ENCODE peak calls at places on chromosomes 12 and 14, in five cellular contexts. One of them, this sample, is unnamed.

GRCh38 chr14:60226296-60226695 is 22.7 kb upstream of the PPM1A start:
- DNase-seq in NAMALWA: no peak
- DNase-seq in omental fat pad: no peak
- DNase-seq in stimulated activated naive B cell treated with anti-CD40 and anti-IgM and Interleukin-4, amounts not matched to agents 10 μg/mL and 1 μg/mL and 100 μg/mL, for 72 hours: no peak
- DNase-seq in Caki2: no peak
- DNase-seq in this sample: no peak

GRCh38 chr12:57952766-57953165 is 11.4 kb downstream of the ATP23 start:
- DNase-seq in NAMALWA: no peak
- DNase-seq in omental fat pad: no peak
- DNase-seq in stimulated activated naive B cell treated with anti-CD40 and anti-IgM and Interleukin-4, amounts not matched to agents 10 μg/mL and 1 μg/mL and 100 μg/mL, for 72 hours: no peak
- DNase-seq in Caki2: no peak
- DNase-seq in this sample: no peak

GRCh38 chr14:20624495-20625070 is 16.9 kb downstream of the OR6S1 start:
- DNase-seq in NAMALWA: no peak
- DNase-seq in omental fat pad: no peak
- DNase-seq in stimulated activated naive B cell treated with anti-CD40 and anti-IgM and Interleukin-4, amounts not matched to agents 10 μg/mL and 1 μg/mL and 100 μg/mL, for 72 hours: no peak
- DNase-seq in Caki2: peak
- DNase-seq in this sample: peak

GRCh38 chr12:120534703-120535655 is 823 bp downstream of the RNF10 start:
- DNase-seq in NAMALWA: peak
- DNase-seq in omental fat pad: no peak
- DNase-seq in stimulated activated naive B cell treated with anti-CD40 and anti-IgM and Interleukin-4, amounts not matched to agents 10 μg/mL and 1 μg/mL and 100 μg/mL, for 72 hours: peak
- DNase-seq in Caki2: peak
- DNase-seq in this sample: peak

GRCh38 chr12:8499616-8500015 is 13.7 kb upstream of the CLEC4D start:
- DNase-seq in NAMALWA: peak
- DNase-seq in omental fat pad: no peak
- DNase-seq in stimulated activated naive B cell treated with anti-CD40 and anti-IgM and Interleukin-4, amounts not matched to agents 10 μg/mL and 1 μg/mL and 100 μg/mL, for 72 hours: no peak
- DNase-seq in Caki2: peak
- DNase-seq in this sample: no peak

GRCh38 chr14:49880267-49881064 is 12.4 kb upstream of the ARF6 start:
- DNase-seq in NAMALWA: no peak
- DNase-seq in omental fat pad: no peak
- DNase-seq in stimulated activated naive B cell treated with anti-CD40 and anti-IgM and Interleukin-4, amounts not matched to agents 10 μg/mL and 1 μg/mL and 100 μg/mL, for 72 hours: no peak
- DNase-seq in Caki2: peak
- DNase-seq in this sample: no peak

GRCh38 chr12:57844725-57845477 is 1.6 kb downstream of the CTDSP2 start:
- DNase-seq in NAMALWA: peak
- DNase-seq in omental fat pad: no peak
- DNase-seq in stimulated activated naive B cell treated with anti-CD40 and anti-IgM and Interleukin-4, amounts not matched to agents 10 μg/mL and 1 μg/mL and 100 μg/mL, for 72 hours: no peak
- DNase-seq in Caki2: peak
- DNase-seq in this sample: peak

GRCh38 chr12:64452559-64453329 is 824 bp downstream of the TBK1 start:
- DNase-seq in NAMALWA: peak
- DNase-seq in omental fat pad: no peak
- DNase-seq in stimulated activated naive B cell treated with anti-CD40 and anti-IgM and Interleukin-4, amounts not matched to agents 10 μg/mL and 1 μg/mL and 100 μg/mL, for 72 hours: no peak
- DNase-seq in Caki2: peak
- DNase-seq in this sample: peak

GRCh38 chr12:2335517-2335916 is 282.7 kb downstream of the CACNA1C start:
- DNase-seq in NAMALWA: no peak
- DNase-seq in omental fat pad: no peak
- DNase-seq in stimulated activated naive B cell treated with anti-CD40 and anti-IgM and Interleukin-4, amounts not matched to agents 10 μg/mL and 1 μg/mL and 100 μg/mL, for 72 hours: no peak
- DNase-seq in Caki2: no peak
- DNase-seq in this sample: peak

GRCh38 chr12:27561535-27562350 is 37.7 kb downstream of the PPFIBP1 start:
- DNase-seq in NAMALWA: no peak
- DNase-seq in omental fat pad: no peak
- DNase-seq in stimulated activated naive B cell treated with anti-CD40 and anti-IgM and Interleukin-4, amounts not matched to agents 10 μg/mL and 1 μg/mL and 100 μg/mL, for 72 hours: no peak
- DNase-seq in Caki2: no peak
- DNase-seq in this sample: no peak

GRCh38 chr12:30816742-30817465 is 62.2 kb upstream of the CAPRIN2 start:
- DNase-seq in NAMALWA: no peak
- DNase-seq in omental fat pad: no peak
- DNase-seq in stimulated activated naive B cell treated with anti-CD40 and anti-IgM and Interleukin-4, amounts not matched to agents 10 μg/mL and 1 μg/mL and 100 μg/mL, for 72 hours: no peak
- DNase-seq in Caki2: no peak
- DNase-seq in this sample: no peak

GRCh38 chr14:96752594-96752993 is 44.6 kb upstream of the VRK1 start:
- DNase-seq in NAMALWA: no peak
- DNase-seq in omental fat pad: no peak
- DNase-seq in stimulated activated naive B cell treated with anti-CD40 and anti-IgM and Interleukin-4, amounts not matched to agents 10 μg/mL and 1 μg/mL and 100 μg/mL, for 72 hours: no peak
- DNase-seq in Caki2: no peak
- DNase-seq in this sample: no peak

GRCh38 chr12:56115329-56115728 is 1.1 kb upstream of the RPL41 start:
- DNase-seq in NAMALWA: no peak
- DNase-seq in omental fat pad: no peak
- DNase-seq in stimulated activated naive B cell treated with anti-CD40 and anti-IgM and Interleukin-4, amounts not matched to agents 10 μg/mL and 1 μg/mL and 100 μg/mL, for 72 hours: no peak
- DNase-seq in Caki2: no peak
- DNase-seq in this sample: no peak

GRCh38 chr14:99391671-99392070 is 89.0 kb downstream of the SETD3 start:
- DNase-seq in NAMALWA: no peak
- DNase-seq in omental fat pad: no peak
- DNase-seq in stimulated activated naive B cell treated with anti-CD40 and anti-IgM and Interleukin-4, amounts not matched to agents 10 μg/mL and 1 μg/mL and 100 μg/mL, for 72 hours: no peak
- DNase-seq in Caki2: no peak
- DNase-seq in this sample: no peak

GRCh38 chr12:113231275-113232231 is 10.3 kb downstream of the TPCN1 start:
- DNase-seq in NAMALWA: no peak
- DNase-seq in omental fat pad: no peak
- DNase-seq in stimulated activated naive B cell treated with anti-CD40 and anti-IgM and Interleukin-4, amounts not matched to agents 10 μg/mL and 1 μg/mL and 100 μg/mL, for 72 hours: no peak
- DNase-seq in Caki2: peak
- DNase-seq in this sample: no peak

GRCh38 chr14:72717220-72717619 is 176.7 kb downstream of the DPF3 start:
- DNase-seq in NAMALWA: no peak
- DNase-seq in omental fat pad: no peak
- DNase-seq in stimulated activated naive B cell treated with anti-CD40 and anti-IgM and Interleukin-4, amounts not matched to agents 10 μg/mL and 1 μg/mL and 100 μg/mL, for 72 hours: no peak
- DNase-seq in Caki2: no peak
- DNase-seq in this sample: no peak

GRCh38 chr12:56684745-56685369 is 3.2 kb downstream of the PTGES3 start:
- DNase-seq in NAMALWA: peak
- DNase-seq in omental fat pad: no peak
- DNase-seq in stimulated activated naive B cell treated with anti-CD40 and anti-IgM and Interleukin-4, amounts not matched to agents 10 μg/mL and 1 μg/mL and 100 μg/mL, for 72 hours: no peak
- DNase-seq in Caki2: peak
- DNase-seq in this sample: no peak

GRCh38 chr12:42798811-42799438 is 209.4 kb upstream of the PRICKLE1 start:
- DNase-seq in NAMALWA: no peak
- DNase-seq in omental fat pad: no peak
- DNase-seq in stimulated activated naive B cell treated with anti-CD40 and anti-IgM and Interleukin-4, amounts not matched to agents 10 μg/mL and 1 μg/mL and 100 μg/mL, for 72 hours: no peak
- DNase-seq in Caki2: peak
- DNase-seq in this sample: no peak

GRCh38 chr14:86088156-86088555 is 558.2 kb downstream of the FLRT2 start:
- DNase-seq in NAMALWA: no peak
- DNase-seq in omental fat pad: no peak
- DNase-seq in stimulated activated naive B cell treated with anti-CD40 and anti-IgM and Interleukin-4, amounts not matched to agents 10 μg/mL and 1 μg/mL and 100 μg/mL, for 72 hours: no peak
- DNase-seq in Caki2: no peak
- DNase-seq in this sample: no peak

GRCh38 chr12:48865141-48865440 is 579 bp downstream of the RND1 start:
- DNase-seq in NAMALWA: peak
- DNase-seq in omental fat pad: no peak
- DNase-seq in stimulated activated naive B cell treated with anti-CD40 and anti-IgM and Interleukin-4, amounts not matched to agents 10 μg/mL and 1 μg/mL and 100 μg/mL, for 72 hours: peak
- DNase-seq in Caki2: no peak
- DNase-seq in this sample: no peak

GRCh38 chr14:102499401-102500189 is 10.0 kb downstream of the ANKRD9 start:
- DNase-seq in NAMALWA: no peak
- DNase-seq in omental fat pad: no peak
- DNase-seq in stimulated activated naive B cell treated with anti-CD40 and anti-IgM and Interleukin-4, amounts not matched to agents 10 μg/mL and 1 μg/mL and 100 μg/mL, for 72 hours: no peak
- DNase-seq in Caki2: no peak
- DNase-seq in this sample: no peak

GRCh38 chr12:118447181-118447580 is 70.8 kb downstream of the SUDS3 start:
- DNase-seq in NAMALWA: no peak
- DNase-seq in omental fat pad: no peak
- DNase-seq in stimulated activated naive B cell treated with anti-CD40 and anti-IgM and Interleukin-4, amounts not matched to agents 10 μg/mL and 1 μg/mL and 100 μg/mL, for 72 hours: no peak
- DNase-seq in Caki2: no peak
- DNase-seq in this sample: peak

GRCh38 chr12:118371354-118372282 is 1.1 kb downstream of the TAOK3 start:
- DNase-seq in NAMALWA: no peak
- DNase-seq in omental fat pad: no peak
- DNase-seq in stimulated activated naive B cell treated with anti-CD40 and anti-IgM and Interleukin-4, amounts not matched to agents 10 μg/mL and 1 μg/mL and 100 μg/mL, for 72 hours: no peak
- DNase-seq in Caki2: no peak
- DNase-seq in this sample: no peak

GRCh38 chr12:117052386-117053049 is 46.7 kb downstream of the TESC start:
- DNase-seq in NAMALWA: peak
- DNase-seq in omental fat pad: no peak
- DNase-seq in stimulated activated naive B cell treated with anti-CD40 and anti-IgM and Interleukin-4, amounts not matched to agents 10 μg/mL and 1 μg/mL and 100 μg/mL, for 72 hours: no peak
- DNase-seq in Caki2: no peak
- DNase-seq in this sample: peak

GRCh38 chr12:21371050-21371449 is 1.7 kb upstream of the IAPP start:
- DNase-seq in NAMALWA: peak
- DNase-seq in omental fat pad: no peak
- DNase-seq in stimulated activated naive B cell treated with anti-CD40 and anti-IgM and Interleukin-4, amounts not matched to agents 10 μg/mL and 1 μg/mL and 100 μg/mL, for 72 hours: no peak
- DNase-seq in Caki2: no peak
- DNase-seq in this sample: peak

GRCh38 chr14:69270795-69271708 is 11.1 kb downstream of the GALNT16 start:
- DNase-seq in NAMALWA: no peak
- DNase-seq in omental fat pad: no peak
- DNase-seq in stimulated activated naive B cell treated with anti-CD40 and anti-IgM and Interleukin-4, amounts not matched to agents 10 μg/mL and 1 μg/mL and 100 μg/mL, for 72 hours: no peak
- DNase-seq in Caki2: no peak
- DNase-seq in this sample: no peak

GRCh38 chr12:52358575-52359350 is 8.5 kb downstream of the KRT85 start:
- DNase-seq in NAMALWA: peak
- DNase-seq in omental fat pad: no peak
- DNase-seq in stimulated activated naive B cell treated with anti-CD40 and anti-IgM and Interleukin-4, amounts not matched to agents 10 μg/mL and 1 μg/mL and 100 μg/mL, for 72 hours: no peak
- DNase-seq in Caki2: no peak
- DNase-seq in this sample: peak

GRCh38 chr12:75634244-75635222 is 123.1 kb upstream of the KRR1 start:
- DNase-seq in NAMALWA: no peak
- DNase-seq in omental fat pad: no peak
- DNase-seq in stimulated activated naive B cell treated with anti-CD40 and anti-IgM and Interleukin-4, amounts not matched to agents 10 μg/mL and 1 μg/mL and 100 μg/mL, for 72 hours: no peak
- DNase-seq in Caki2: no peak
- DNase-seq in this sample: no peak

GRCh38 chr12:61282790-61283575 is 977.2 kb upstream of the USP15 start:
- DNase-seq in NAMALWA: no peak
- DNase-seq in omental fat pad: no peak
- DNase-seq in stimulated activated naive B cell treated with anti-CD40 and anti-IgM and Interleukin-4, amounts not matched to agents 10 μg/mL and 1 μg/mL and 100 μg/mL, for 72 hours: no peak
- DNase-seq in Caki2: no peak
- DNase-seq in this sample: no peak

GRCh38 chr12:462936-463705 is 3.4 kb downstream of the B4GALNT3 start:
- DNase-seq in NAMALWA: no peak
- DNase-seq in omental fat pad: no peak
- DNase-seq in stimulated activated naive B cell treated with anti-CD40 and anti-IgM and Interleukin-4, amounts not matched to agents 10 μg/mL and 1 μg/mL and 100 μg/mL, for 72 hours: no peak
- DNase-seq in Caki2: no peak
- DNase-seq in this sample: no peak

GRCh38 chr14:38336298-38336697 is 80.4 kb upstream of the CLEC14A start:
- DNase-seq in NAMALWA: no peak
- DNase-seq in omental fat pad: no peak
- DNase-seq in stimulated activated naive B cell treated with anti-CD40 and anti-IgM and Interleukin-4, amounts not matched to agents 10 μg/mL and 1 μg/mL and 100 μg/mL, for 72 hours: no peak
- DNase-seq in Caki2: no peak
- DNase-seq in this sample: no peak

GRCh38 chr12:105754313-105754712 is 384.4 kb downstream of the NUAK1 start:
- DNase-seq in NAMALWA: no peak
- DNase-seq in omental fat pad: no peak
- DNase-seq in stimulated activated naive B cell treated with anti-CD40 and anti-IgM and Interleukin-4, amounts not matched to agents 10 μg/mL and 1 μg/mL and 100 μg/mL, for 72 hours: no peak
- DNase-seq in Caki2: no peak
- DNase-seq in this sample: no peak

GRCh38 chr12:38850463-38850862 is 54.9 kb downstream of the CPNE8 start:
- DNase-seq in NAMALWA: no peak
- DNase-seq in omental fat pad: no peak
- DNase-seq in stimulated activated naive B cell treated with anti-CD40 and anti-IgM and Interleukin-4, amounts not matched to agents 10 μg/mL and 1 μg/mL and 100 μg/mL, for 72 hours: no peak
- DNase-seq in Caki2: no peak
- DNase-seq in this sample: no peak

GRCh38 chr12:83763425-83763824 is 1076.7 kb downstream of the TMTC2 start:
- DNase-seq in NAMALWA: no peak
- DNase-seq in omental fat pad: no peak
- DNase-seq in stimulated activated naive B cell treated with anti-CD40 and anti-IgM and Interleukin-4, amounts not matched to agents 10 μg/mL and 1 μg/mL and 100 μg/mL, for 72 hours: no peak
- DNase-seq in Caki2: peak
- DNase-seq in this sample: no peak

GRCh38 chr12:49288922-49289555 is 5.9 kb upstream of the PRPH start:
- DNase-seq in NAMALWA: no peak
- DNase-seq in omental fat pad: no peak
- DNase-seq in stimulated activated naive B cell treated with anti-CD40 and anti-IgM and Interleukin-4, amounts not matched to agents 10 μg/mL and 1 μg/mL and 100 μg/mL, for 72 hours: no peak
- DNase-seq in Caki2: no peak
- DNase-seq in this sample: no peak

GRCh38 chr12:76685246-76685678 is 78.7 kb upstream of the ZDHHC17 start:
- DNase-seq in NAMALWA: no peak
- DNase-seq in omental fat pad: no peak
- DNase-seq in stimulated activated naive B cell treated with anti-CD40 and anti-IgM and Interleukin-4, amounts not matched to agents 10 μg/mL and 1 μg/mL and 100 μg/mL, for 72 hours: no peak
- DNase-seq in Caki2: no peak
- DNase-seq in this sample: no peak

GRCh38 chr12:2393996-2394395 is 341.2 kb downstream of the CACNA1C start:
- DNase-seq in NAMALWA: no peak
- DNase-seq in omental fat pad: no peak
- DNase-seq in stimulated activated naive B cell treated with anti-CD40 and anti-IgM and Interleukin-4, amounts not matched to agents 10 μg/mL and 1 μg/mL and 100 μg/mL, for 72 hours: no peak
- DNase-seq in Caki2: no peak
- DNase-seq in this sample: no peak